ENCODE peak calls at places on chromosomes 12 and 14, in ten cellular contexts. N is GM06990, J is left ventricle myocardium inferior, A is HL-60, I is NB4, F is IMR-90, T is GM10248, Q is fibroblast of lung, C is mucosa of descending colon, R is body of pancreas. S is an unnamed sample.

GRCh38 chr12:56115329-56115728 is 1.1 kb upstream of the RPL41 start:
- DNase-seq in N (no peak), J (no peak), A (no peak), I (no peak), F (peak), T (no peak), Q (peak), C (peak), R (peak), S (no peak)

GRCh38 chr14:105050551-105050897 is 14.7 kb downstream of the GPR132 start:
- DNase-seq in N (no peak), J (no peak), A (no peak), I (no peak), F (peak), T (no peak), Q (no peak), C (peak), R (peak), S (peak)

GRCh38 chr12:58965568-58965967 is 45.3 kb upstream of the LRIG3 start:
- DNase-seq in N (no peak), J (no peak), A (no peak), I (no peak), F (no peak), T (no peak), Q (no peak), C (no peak), R (no peak), S (no peak)

GRCh38 chr12:124675881-124676688 is 108.7 kb upstream of the NCOR2 start:
- DNase-seq in N (no peak), J (no peak), A (no peak), I (peak), F (peak), T (no peak), Q (peak), C (no peak), R (peak), S (no peak)

GRCh38 chr14:104681689-104682074 is 7.7 kb upstream of the INF2 start:
- DNase-seq in N (no peak), J (peak), A (no peak), I (no peak), F (peak), T (no peak), Q (peak), C (peak), R (peak), S (no peak)

GRCh38 chr14:92703516-92703915 is 44.9 kb downstream of the LGMN start:
- DNase-seq in N (no peak), J (no peak), A (no peak), I (no peak), F (no peak), T (no peak), Q (no peak), C (no peak), R (no peak), S (no peak)

GRCh38 chr12:94165152-94165551 is 16.8 kb downstream of the PLXNC1 start:
- DNase-seq in N (no peak), J (no peak), A (no peak), I (no peak), F (no peak), T (no peak), Q (no peak), C (no peak), R (no peak), S (no peak)

GRCh38 chr12:76316468-76316867 is 31.7 kb downstream of the BBS10 start:
- DNase-seq in N (no peak), J (no peak), A (no peak), I (no peak), F (no peak), T (no peak), Q (no peak), C (no peak), R (no peak), S (no peak)

GRCh38 chr12:19744760-19745218 is 305.5 kb downstream of the AEBP2 start:
- DNase-seq in N (no peak), J (no peak), A (no peak), I (no peak), F (peak), T (no peak), Q (peak), C (no peak), R (no peak), S (no peak)

GRCh38 chr12:92899388-92900001 is 29.6 kb downstream of the EEA1 start:
- DNase-seq in N (no peak), J (peak), A (peak), I (peak), F (peak), T (no peak), Q (peak), C (peak), R (peak), S (no peak)

GRCh38 chr14:79542121-79542520 is 669.2 kb downstream of the DIO2 start:
- DNase-seq in N (no peak), J (no peak), A (no peak), I (no peak), F (no peak), T (no peak), Q (no peak), C (no peak), R (no peak), S (no peak)

GRCh38 chr12:823043-823698 is 70.8 kb downstream of the WNK1 start:
- DNase-seq in N (peak), J (no peak), A (peak), I (peak), F (no peak), T (peak), Q (no peak), C (no peak), R (no peak), S (peak)

GRCh38 chr12:46553266-46553665 is 180.7 kb upstream of the SLC38A2 start:
- DNase-seq in N (no peak), J (no peak), A (no peak), I (no peak), F (peak), T (no peak), Q (peak), C (no peak), R (no peak), S (no peak)

GRCh38 chr12:102514696-102515095 is 34.3 kb upstream of the IGF1 start:
- DNase-seq in N (no peak), J (no peak), A (no peak), I (no peak), F (no peak), T (no peak), Q (no peak), C (no peak), R (no peak), S (no peak)

GRCh38 chr12:102511575-102511974 is 31.2 kb upstream of the IGF1 start:
- DNase-seq in N (no peak), J (no peak), A (no peak), I (no peak), F (no peak), T (no peak), Q (no peak), C (no peak), R (no peak), S (no peak)

GRCh38 chr12:102512523-102512922 is 32.2 kb upstream of the IGF1 start:
- DNase-seq in N (no peak), J (no peak), A (no peak), I (no peak), F (no peak), T (no peak), Q (no peak), C (no peak), R (no peak), S (no peak)

GRCh38 chr12:102513272-102513671 is 32.9 kb upstream of the IGF1 start:
- DNase-seq in N (peak), J (no peak), A (no peak), I (no peak), F (no peak), T (peak), Q (no peak), C (no peak), R (no peak), S (no peak)

GRCh38 chr12:102513739-102514138 is 33.4 kb upstream of the IGF1 start:
- DNase-seq in N (no peak), J (no peak), A (no peak), I (no peak), F (peak), T (no peak), Q (no peak), C (no peak), R (no peak), S (no peak)
- TF ChIP-seq CTCF in N (no peak), J (no peak), A (no peak), I (no peak), F (peak), T (no peak), Q (no peak), C (no peak), R (no peak), S (no peak)

GRCh38 chr12:51792417-51792816 is 56.1 kb downstream of the FIGNL2 start:
- DNase-seq in N (no peak), J (no peak), A (no peak), I (no peak), F (no peak), T (no peak), Q (no peak), C (no peak), R (no peak), S (no peak)
- TF ChIP-seq CTCF in N (no peak), J (no peak), A (no peak), I (no peak), F (no peak), T (no peak), Q (no peak), C (no peak), R (no peak), S (no peak)

DNA sequence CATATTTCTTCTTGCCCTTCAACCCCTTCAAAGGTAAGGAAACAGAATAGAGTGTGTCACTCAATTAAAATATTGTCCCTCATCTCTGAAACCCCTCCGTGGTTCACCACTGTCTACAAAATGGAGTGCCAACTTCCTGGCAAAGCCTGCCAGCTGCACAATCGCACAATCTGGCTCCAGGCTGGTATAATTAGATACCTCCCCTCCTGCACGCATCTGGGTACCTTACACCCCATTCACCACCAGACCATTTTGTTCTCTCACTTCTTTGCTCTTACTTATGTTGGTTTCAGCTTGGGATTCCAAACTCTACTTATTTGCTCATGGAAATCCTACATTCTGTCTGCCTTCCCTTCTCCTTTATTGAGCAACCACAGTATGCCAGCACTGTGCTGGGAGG is 314.9 kb downstream of the NUAK1 start:
- DNase-seq in N (no peak), J (no peak), A (no peak), I (no peak), F (no peak), T (no peak), Q (no peak), C (no peak), R (no peak), S (no peak)
- TF ChIP-seq CTCF in N (no peak), J (no peak), A (no peak), I (no peak), F (no peak), T (no peak), Q (no peak), C (no peak), R (no peak), S (no peak)

DNA sequence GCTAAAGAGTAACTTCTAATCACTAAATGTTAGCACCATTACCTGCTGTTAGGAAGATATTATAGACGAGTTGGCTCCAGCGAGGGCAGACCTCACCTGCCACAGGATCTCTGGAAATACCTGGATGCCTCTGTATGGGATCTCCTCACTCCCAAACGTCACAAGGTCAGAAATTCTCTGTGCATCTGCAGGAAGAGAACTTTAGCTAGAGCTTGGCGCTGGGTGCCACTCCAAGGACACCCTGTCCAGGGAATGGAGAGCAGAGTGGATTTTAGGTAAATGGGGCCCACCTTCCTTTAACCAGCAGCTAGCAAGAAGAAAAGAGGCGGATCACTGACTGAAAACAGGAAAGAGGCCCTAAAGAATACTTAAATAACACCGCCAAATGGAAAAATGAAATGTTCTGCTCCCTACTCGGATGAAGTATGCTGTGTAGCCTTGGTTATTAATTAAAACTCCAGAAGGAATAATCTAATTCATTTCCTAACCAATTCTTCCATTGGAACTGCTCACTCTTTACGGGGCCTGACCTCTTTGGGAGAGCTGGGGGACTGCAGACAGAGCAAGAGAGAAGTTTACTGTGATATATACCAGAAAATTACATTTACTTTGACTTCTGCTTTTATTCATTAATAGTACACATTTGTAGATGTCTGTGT is 4.2 kb upstream of the FOXG1 start:
- DNase-seq in N (no peak), J (no peak), A (no peak), I (no peak), F (no peak), T (no peak), Q (no peak), C (no peak), R (no peak), S (no peak)
- TF ChIP-seq CTCF in N (no peak), J (no peak), A (no peak), I (no peak), F (no peak), T (no peak), Q (no peak), C (no peak), R (no peak), S (no peak)

GRCh38 chr12:25558566-25558965 is 5.5 kb upstream of the LMNTD1 start:
- DNase-seq in N (no peak), J (no peak), A (no peak), I (no peak), F (peak), T (no peak), Q (no peak), C (no peak), R (no peak), S (no peak)

GRCh38 chr12:25556136-25556535 is 3.1 kb upstream of the LMNTD1 start:
- DNase-seq in N (no peak), J (no peak), A (no peak), I (peak), F (no peak), T (no peak), Q (no peak), C (no peak), R (no peak), S (no peak)

GRCh38 chr12:25553083-25553482 is at the start of gene LMNTD1:
- DNase-seq in N (no peak), J (no peak), A (no peak), I (no peak), F (peak), T (no peak), Q (peak), C (no peak), R (no peak), S (no peak)

GRCh38 chr12:25552681-25553080 is 402 bp downstream of the LMNTD1 start:
- DNase-seq in N (no peak), J (no peak), A (no peak), I (no peak), F (peak), T (no peak), Q (no peak), C (no peak), R (no peak), S (no peak)

DNA sequence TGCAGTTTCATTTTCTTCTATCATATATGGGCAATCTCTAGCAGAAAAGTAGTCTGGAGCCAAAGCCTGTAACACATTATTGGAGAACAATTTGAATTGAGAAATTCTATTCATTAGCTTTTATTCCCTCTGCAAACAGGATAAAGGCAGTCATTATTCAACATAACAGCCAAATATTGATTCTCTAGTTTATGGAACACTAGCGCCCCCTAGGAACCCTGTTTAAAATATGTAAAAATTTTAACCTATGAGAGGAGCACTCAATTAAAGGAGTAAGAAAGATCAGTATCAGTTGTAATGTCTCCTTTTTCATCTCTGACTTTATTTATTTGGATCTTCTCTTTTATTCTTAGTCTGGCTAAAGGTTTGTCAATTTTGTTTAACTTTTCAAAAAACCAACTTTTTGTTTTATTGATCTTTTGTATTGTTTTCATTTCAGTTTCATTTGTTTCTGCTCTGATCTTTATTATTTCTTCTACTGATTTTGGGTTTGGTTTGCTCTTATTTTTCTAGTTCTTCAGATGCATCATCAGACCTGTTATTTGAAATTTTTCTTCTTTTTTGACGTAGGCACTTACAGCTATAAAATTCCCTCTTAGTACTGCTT is 4.8 kb upstream of the LMNTD1 start:
- DNase-seq in N (no peak), J (no peak), A (no peak), I (peak), F (peak), T (peak), Q (peak), C (no peak), R (peak), S (peak)
- TF ChIP-seq CTCF in N (peak), J (peak), A (no peak), I (peak), F (peak), T (peak), Q (peak), C (no peak), R (peak), S (no peak)

DNA sequence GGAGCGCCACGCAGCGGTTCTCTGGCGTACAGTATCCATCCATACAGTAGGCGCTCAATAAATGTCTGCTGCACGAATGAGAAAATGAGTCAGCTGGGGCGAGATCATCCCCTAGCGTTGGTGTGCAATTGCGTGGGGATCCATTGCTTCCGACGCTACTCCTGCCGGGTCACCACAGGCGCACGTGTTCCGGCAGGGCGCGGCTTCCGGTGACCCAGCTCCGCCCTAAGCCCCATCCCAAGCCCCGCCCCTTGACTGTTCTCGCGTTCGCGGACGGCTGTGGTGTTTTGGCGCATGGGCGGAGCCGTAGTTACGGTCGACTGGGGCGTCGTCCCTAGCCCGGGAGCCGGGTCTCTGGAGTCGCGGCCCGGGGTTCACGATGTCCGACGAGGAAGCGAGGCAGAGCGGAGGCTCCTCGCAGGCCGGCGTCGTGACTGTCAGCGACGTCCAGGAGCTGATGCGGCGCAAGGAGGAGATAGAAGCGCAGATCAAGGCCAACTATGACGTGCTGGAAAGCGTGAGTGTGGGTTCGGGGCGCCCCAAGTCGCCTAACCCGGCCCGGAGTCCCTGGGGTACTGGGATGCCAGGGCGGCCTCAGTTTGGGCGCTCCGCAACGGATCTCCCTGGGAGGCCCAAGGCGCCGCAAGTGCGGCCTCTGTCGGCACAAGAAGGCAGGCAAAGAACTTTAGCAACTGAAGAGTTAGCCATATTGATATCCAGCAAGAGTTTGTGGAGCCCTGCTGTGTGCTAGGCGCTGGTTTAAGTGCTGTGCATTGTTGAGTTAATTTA is at the start of gene PSMD9:
- DNase-seq in N (peak), J (peak), A (peak), I (peak), F (peak), T (peak), Q (peak), C (peak), R (peak), S (peak)
- TF ChIP-seq CTCF in N (peak), J (peak), A (peak), I (peak), F (peak), T (peak), Q (peak), C (peak), R (peak), S (peak)

S was measured in GM13976.